ENCODE peak calls at places on chromosomes 2 and 18, in nine cellular contexts. L is IMR-90; J is esophagus muscularis mucosa; I is brain microvascular endothelial cell; T is heart right ventricle; R is breast epithelium; N is left lung; Z is CD4-positive, CD25-positive, alpha-beta regulatory T cell; H is tibial nerve. U is an unnamed sample.

GRCh38 chr2:43192039-43192438 is 34.4 kb downstream of the ZFP36L2 start:
- DNase-seq in L (no peak), J (no peak), I (no peak), T (no peak), R (no peak), N (no peak), Z (peak; percentile 58), H (no peak), U (no peak)

GRCh38 chr2:40470817-40471809 is 19.2 kb upstream of the SLC8A1 start:
- DNase-seq in L (no peak), J (no peak), I (no peak), T (no peak), R (no peak), N (no peak), Z (no peak), H (no peak), U (no peak)

GRCh38 chr2:71492112-71492511 is 38.8 kb downstream of the DYSF start:
- DNase-seq in L (no peak), J (no peak), I (no peak), T (peak; percentile 38), R (no peak), N (no peak), Z (no peak), H (no peak), U (no peak)

GRCh38 chr18:12652861-12653401 is 5.0 kb downstream of the SPIRE1 start:
- DNase-seq in L (peak; percentile 46), J (no peak), I (no peak), T (no peak), R (no peak), N (no peak), Z (peak; percentile 69), H (no peak), U (no peak)

GRCh38 chr2:219081096-219081495 is 20.4 kb upstream of the IHH start:
- DNase-seq in L (no peak), J (no peak), I (no peak), T (no peak), R (no peak), N (no peak), Z (no peak), H (no peak), U (no peak)

GRCh38 chr2:239276813-239277193 is 124.0 kb downstream of the HDAC4 start:
- DNase-seq in L (no peak), J (no peak), I (no peak), T (no peak), R (no peak), N (no peak), Z (no peak), H (no peak), U (no peak)

GRCh38 chr2:45194611-45195010 is 185.4 kb upstream of the SIX2 start:
- DNase-seq in L (no peak), J (no peak), I (no peak), T (no peak), R (no peak), N (no peak), Z (no peak), H (no peak), U (no peak)

GRCh38 chr2:20218331-20219320 is 6.3 kb downstream of the SDC1 start:
- DNase-seq in L (no peak), J (no peak), I (no peak), T (no peak), R (no peak), N (no peak), Z (no peak), H (no peak), U (no peak)

GRCh38 chr2:105977212-105977611 is 216.9 kb downstream of the UXS1 start:
- DNase-seq in L (peak; percentile 86), J (no peak), I (peak; percentile 95), T (no peak), R (no peak), N (no peak), Z (no peak), H (no peak), U (peak; percentile 25)

GRCh38 chr2:157269922-157270321 is 12.4 kb downstream of the GALNT5 start:
- DNase-seq in L (no peak), J (no peak), I (no peak), T (no peak), R (no peak), N (no peak), Z (no peak), H (no peak), U (no peak)

GRCh38 chr2:23606968-23607367 is 222.0 kb downstream of the KLHL29 start:
- DNase-seq in L (peak; percentile 82), J (no peak), I (peak; percentile 66), T (no peak), R (no peak), N (no peak), Z (no peak), H (no peak), U (no peak)

GRCh38 chr2:42974697-42975357 is 182.4 kb upstream of the HAAO start:
- DNase-seq in L (peak; percentile 63), J (no peak), I (no peak), T (peak; percentile 79), R (peak; percentile 79), N (peak; percentile 93), Z (peak; percentile 11), H (peak; percentile 91), U (no peak)

GRCh38 chr2:84894758-84895520 is 10.5 kb upstream of the TMSB10 start:
- DNase-seq in L (peak; percentile 52), J (no peak), I (no peak), T (no peak), R (no peak), N (no peak), Z (peak; percentile 75), H (no peak), U (no peak)

GRCh38 chr2:15935189-15935588 is 5.2 kb upstream of the MYCN start:
- DNase-seq in L (no peak), J (no peak), I (no peak), T (no peak), R (no peak), N (no peak), Z (no peak), H (no peak), U (no peak)

GRCh38 chr2:15934291-15934945 is 5.9 kb upstream of the MYCN start:
- DNase-seq in L (no peak), J (no peak), I (no peak), T (no peak), R (no peak), N (no peak), Z (no peak), H (no peak), U (no peak)

GRCh38 chr2:15936277-15937104 is 3.9 kb upstream of the MYCN start:
- DNase-seq in L (no peak), J (no peak), I (no peak), T (no peak), R (no peak), N (no peak), Z (no peak), H (no peak), U (no peak)

GRCh38 chr2:15937105-15937881 is 3.1 kb upstream of the MYCN start:
- DNase-seq in L (no peak), J (no peak), I (no peak), T (no peak), R (no peak), N (no peak), Z (no peak), H (no peak), U (no peak)

DNA sequence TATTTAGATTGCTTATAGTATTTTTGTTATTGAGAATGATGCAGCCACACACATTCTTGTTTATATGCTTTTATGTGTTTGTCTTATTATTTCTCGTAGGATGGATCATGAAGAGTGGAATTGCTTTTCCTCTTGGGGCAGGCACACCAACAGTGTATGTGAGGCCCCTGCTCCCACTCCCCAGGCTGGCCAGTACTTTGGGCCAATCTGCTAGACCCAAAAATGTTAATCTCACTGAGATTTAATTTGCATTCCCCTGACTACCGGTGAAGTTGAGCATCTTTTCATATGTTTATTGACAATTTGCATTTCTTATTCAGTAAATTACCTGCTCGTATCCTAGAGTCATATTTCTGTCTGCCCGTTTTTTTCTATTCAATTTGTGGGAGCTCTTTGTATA is 4.7 kb upstream of the MYCN start:
- DNase-seq in L (no peak), J (no peak), I (no peak), T (no peak), R (no peak), N (no peak), Z (no peak), H (no peak), U (no peak)
- H3K27me3 ChIP-seq in L (peaks cover 10% of the 10 kb centered on the region), J (peaks cover 9% of the 10 kb centered on the region), I (peaks cover 22% of the 10 kb centered on the region), T (peaks cover 1% of the 10 kb centered on the region), R (peaks cover 16% of the 10 kb centered on the region), N (peaks cover 35% of the 10 kb centered on the region), Z (peaks cover 10% of the 10 kb centered on the region), H (no peaks in the 10 kb centered on the region), U (peaks cover 5% of the 10 kb centered on the region)

DNA sequence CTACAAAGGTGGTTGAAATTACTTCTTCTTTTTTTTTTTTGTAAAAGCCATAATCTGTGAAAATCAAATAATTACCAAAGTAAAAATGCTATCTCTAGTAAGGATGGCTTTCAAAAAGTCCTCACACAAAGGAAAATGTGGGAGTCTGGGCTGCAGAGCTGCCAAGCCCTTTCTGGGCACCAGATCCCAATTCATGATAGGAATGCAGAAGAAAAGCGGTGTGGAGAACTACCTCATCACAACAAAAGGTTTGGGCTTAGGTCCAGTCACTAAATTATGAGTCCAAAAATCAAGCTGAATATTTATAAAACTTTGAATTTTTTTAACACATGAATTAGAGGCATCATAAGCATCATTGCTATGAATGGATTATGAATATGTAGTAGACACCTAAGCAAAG is 30.8 kb upstream of the EPHA4 start:
- DNase-seq in L (no peak), J (no peak), I (no peak), T (no peak), R (no peak), N (no peak), Z (no peak), H (no peak), U (no peak)
- H3K36me3 ChIP-seq in L (no peaks in the 10 kb centered on the region), J (no peaks in the 10 kb centered on the region), I (no peaks in the 10 kb centered on the region), T (no peaks in the 10 kb centered on the region), R (no peaks in the 10 kb centered on the region), N (no peaks in the 10 kb centered on the region), Z (no peaks in the 10 kb centered on the region), H (no peaks in the 10 kb centered on the region), U (no peaks in the 10 kb centered on the region)

DNA sequence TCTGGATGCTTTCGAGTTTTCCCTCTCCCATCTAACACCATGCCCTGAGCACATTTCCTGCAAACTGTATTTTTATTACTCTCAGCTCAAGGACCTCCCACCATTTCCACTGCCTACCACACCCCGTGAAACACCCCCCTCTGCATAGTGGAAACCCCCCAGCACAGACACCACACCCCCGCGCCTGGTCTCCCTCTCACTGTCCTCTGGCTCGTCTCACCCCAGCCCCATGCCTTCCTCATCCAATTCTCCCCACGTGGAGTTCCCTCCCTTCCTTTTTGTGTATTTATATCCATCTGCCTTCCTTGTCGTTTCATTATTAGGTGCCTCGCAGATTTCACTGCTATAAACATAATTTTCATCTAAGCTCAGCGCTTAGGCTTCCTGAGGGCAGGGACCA is 307.5 kb downstream of the CELF4 start:
- DNase-seq in L (no peak), J (no peak), I (no peak), T (no peak), R (no peak), N (no peak), Z (no peak), H (no peak), U (no peak)
- H3K27me3 ChIP-seq in L (peaks cover 32% of the 10 kb centered on the region), J (peaks cover 11% of the 10 kb centered on the region), I (peaks cover 15% of the 10 kb centered on the region), T (peaks cover 23% of the 10 kb centered on the region), R (peaks cover 13% of the 10 kb centered on the region), N (peaks cover 64% of the 10 kb centered on the region), Z (no peaks in the 10 kb centered on the region), H (no peaks in the 10 kb centered on the region), U (peaks cover 27% of the 10 kb centered on the region)

DNA sequence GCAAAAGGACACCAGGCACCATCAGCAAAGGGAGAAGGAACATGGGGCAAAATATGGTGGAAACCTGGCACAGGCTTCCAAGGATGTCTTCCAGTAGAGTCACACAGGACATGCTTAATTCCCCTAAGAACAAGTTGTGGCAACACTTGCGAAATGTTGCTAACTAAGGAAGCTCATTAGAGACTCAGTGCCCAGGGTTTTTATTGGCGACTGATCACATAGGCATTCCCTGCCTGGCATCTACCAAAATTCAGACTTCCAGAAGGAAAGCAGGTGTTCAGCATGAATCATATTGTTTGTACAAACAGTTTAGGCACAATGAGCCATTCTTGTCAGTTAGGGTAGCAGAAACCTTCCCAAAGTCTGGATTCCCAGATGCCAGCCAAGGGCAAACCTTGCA is 25.7 kb downstream of the SLC4A1AP start:
- DNase-seq in L (no peak), J (no peak), I (no peak), T (no peak), R (no peak), N (no peak), Z (no peak), H (no peak), U (no peak)
- H3K36me3 ChIP-seq in L (peaks cover 20% of the 10 kb centered on the region), J (peaks cover 35% of the 10 kb centered on the region), I (peaks cover 26% of the 10 kb centered on the region), T (peaks cover 100% of the 10 kb centered on the region), R (no peaks in the 10 kb centered on the region), N (no peaks in the 10 kb centered on the region), Z (peaks cover 52% of the 10 kb centered on the region), H (no peaks in the 10 kb centered on the region), U (peaks cover 9% of the 10 kb centered on the region)

U was measured in BJ.